ENCODE peak calls at places on chromosomes 11 and 22, in four cellular contexts. A is HepG2, Y is HEK293T, D is K562. T is an unnamed sample.

GRCh38 chr11:61587951-61588695 is 7.2 kb upstream of the SYT7 start:
- DNase-seq in A (no peak), Y (peak; percentile 72), D (peak; percentile 85), T (peak; percentile 96)

GRCh38 chr22:50739894-50740293 is 1.9 kb downstream of the ACR start:
- DNase-seq in A (no peak), Y (no peak), D (no peak), T (no peak)

GRCh38 chr11:15824060-15824459 is 532.3 kb downstream of the SOX6 start:
- DNase-seq in A (no peak), Y (no peak), D (no peak), T (no peak)

GRCh38 chr11:45079943-45080719 is 66.3 kb upstream of the PRDM11 start:
- DNase-seq in A (no peak), Y (no peak), D (no peak), T (no peak)

GRCh38 chr11:110467556-110467955 is 37.8 kb downstream of the FDX1 start:
- DNase-seq in A (peak; percentile 7), Y (no peak), D (no peak), T (no peak)

GRCh38 chr22:35914665-35915476 is 113.8 kb downstream of the RBFOX2 start:
- DNase-seq in A (peak; percentile 91), Y (peak; percentile 83), D (peak; percentile 54), T (peak; percentile 49)

GRCh38 chr11:57200937-57201336 is 19.2 kb downstream of the LRRC55 start:
- DNase-seq in A (no peak), Y (no peak), D (no peak), T (no peak)

GRCh38 chr22:16844529-16844928 is 19.3 kb upstream of the XKR3 start:
- DNase-seq in A (no peak), Y (no peak), D (no peak), T (no peak)

GRCh38 chr11:1835671-1836010 is 851 bp downstream of the SYT8 start:
- DNase-seq in A (no peak), Y (no peak), D (no peak), T (no peak)

GRCh38 chr11:14435717-14436116 is 63.9 kb downstream of the COPB1 start:
- DNase-seq in A (no peak), Y (no peak), D (no peak), T (no peak)

GRCh38 chr11:47104337-47104950 is 72.2 kb downstream of the ARFGAP2 start:
- DNase-seq in A (no peak), Y (no peak), D (no peak), T (peak; percentile 24)

GRCh38 chr11:19577391-19577831 is 135.2 kb upstream of the NAV2 start:
- DNase-seq in A (no peak), Y (no peak), D (no peak), T (no peak)

DNA sequence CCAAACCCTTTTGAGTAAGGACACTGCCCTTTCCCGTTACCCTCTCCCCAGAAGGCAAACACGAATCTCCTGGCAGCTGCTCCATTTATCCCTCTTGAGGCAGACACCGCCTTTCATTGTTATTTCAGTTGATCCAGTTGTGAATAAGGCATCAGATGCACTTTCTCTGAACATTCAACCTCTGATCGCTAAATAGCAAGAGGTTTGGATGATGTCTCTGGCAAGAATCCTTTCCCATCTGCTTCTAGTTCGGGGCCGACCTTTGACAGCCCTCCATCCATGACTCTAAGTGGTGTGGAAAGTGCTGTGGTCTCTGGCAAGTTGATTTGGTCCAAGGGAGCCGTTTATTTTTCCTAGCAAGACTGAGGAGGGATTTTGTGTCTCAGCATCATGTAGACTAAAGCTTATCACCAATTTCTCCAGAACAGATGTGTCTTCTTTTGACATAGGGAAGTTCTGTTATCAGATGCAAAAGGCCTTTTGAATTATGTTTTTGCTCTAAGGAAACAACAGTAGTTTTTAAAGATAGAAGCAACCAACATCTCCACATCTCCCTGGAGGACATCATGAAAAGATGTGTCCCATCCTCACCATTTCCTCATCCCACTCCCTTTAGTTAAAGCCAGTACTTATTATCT is 123.6 kb downstream of the CCDC34 start:
- DNase-seq in A (no peak), Y (no peak), D (no peak), T (no peak)
- TF ChIP-seq ELF4 in A (no peak), Y (no peak), D (no peak), T (no peak)

GRCh38 chr11:101321222-101321621 is 191.6 kb upstream of the PGR start:
- DNase-seq in A (no peak), Y (no peak), D (no peak), T (peak; percentile 13)
- TF ChIP-seq ELF4 in A (no peak), Y (no peak), D (no peak), T (no peak)

DNA sequence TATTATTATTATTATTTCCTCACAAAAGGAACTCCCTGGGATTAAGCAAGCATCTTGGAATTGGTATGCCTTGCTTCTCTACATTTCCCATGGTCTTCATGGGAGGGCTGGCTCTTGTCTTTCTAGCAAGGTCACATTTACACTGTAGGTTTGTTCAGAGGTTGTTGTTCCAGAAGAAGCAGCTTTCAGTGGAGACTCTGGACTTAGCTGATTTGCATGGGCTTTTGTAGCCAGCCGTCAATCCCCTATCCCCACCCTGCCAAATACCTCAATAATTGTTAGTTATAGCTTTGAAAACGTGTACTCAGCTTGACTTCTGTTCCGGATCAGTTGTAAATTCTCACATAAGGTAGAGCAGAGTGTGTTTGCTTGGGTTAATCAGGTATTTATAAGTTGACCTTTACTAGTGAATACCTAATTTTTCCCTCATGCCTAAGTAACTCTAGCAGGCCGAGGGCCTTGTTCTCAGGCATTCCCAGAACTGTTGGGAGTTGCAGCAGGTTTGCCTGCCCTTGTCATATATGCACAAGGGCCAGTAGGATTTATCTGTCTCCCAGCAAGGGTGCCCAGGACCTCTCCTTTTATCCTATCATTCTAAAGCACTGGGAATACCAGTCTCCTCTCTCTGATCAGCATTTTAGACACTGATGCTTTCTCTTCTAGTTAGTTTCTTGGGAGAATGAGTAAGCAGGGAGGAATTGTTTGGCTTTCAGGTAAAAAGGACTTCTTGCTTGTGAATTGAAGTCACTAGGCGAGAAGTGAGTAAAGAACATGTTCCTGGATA is 22.0 kb downstream of the STIM1 start:
- DNase-seq in A (peak; percentile 68), Y (no peak), D (no peak), T (no peak)
- TF ChIP-seq ELF4 in A (no peak), Y (no peak), D (no peak), T (no peak)

DNA sequence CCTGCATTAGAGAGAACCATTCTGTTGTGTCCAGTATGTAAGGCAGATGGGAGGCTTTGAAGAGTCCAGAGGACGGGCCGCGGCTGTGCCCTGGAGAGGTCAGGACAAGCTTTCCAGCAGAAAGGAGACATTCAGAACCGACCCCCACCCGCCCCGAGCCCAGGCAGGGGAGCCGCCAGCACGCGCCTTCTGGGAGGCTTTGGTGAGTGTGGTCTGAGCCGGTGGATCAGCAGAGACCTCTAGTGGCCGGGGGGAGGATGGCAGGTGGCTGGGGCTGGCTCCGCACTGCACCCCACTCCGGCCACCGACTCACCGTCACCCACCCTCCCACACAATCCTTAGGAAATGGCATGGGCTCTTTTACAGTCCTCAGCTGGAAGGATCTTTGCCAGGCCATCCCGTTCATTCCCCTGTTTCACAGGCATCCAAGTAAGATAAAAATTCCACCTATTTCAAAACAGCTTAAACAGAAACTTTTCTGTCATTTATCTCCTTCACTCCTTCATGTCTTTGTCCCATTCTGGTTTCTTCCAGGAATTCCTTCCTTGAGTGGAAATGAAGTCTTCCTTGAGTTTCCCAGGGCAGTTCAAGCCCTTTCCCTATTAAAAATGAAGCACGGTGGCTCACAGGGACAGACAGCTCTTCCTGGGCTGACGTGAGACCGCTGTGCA is 91.1 kb downstream of the FEZ1 start:
- DNase-seq in A (peak; percentile 11), Y (peak; percentile 91), D (peak; percentile 92), T (peak; percentile 90)
- TF ChIP-seq ELF4 in A (no peak), Y (no peak), D (no peak), T (no peak)

T was measured in WTC11.